ENCODE peak calls at places on chromosome 14, in nine cellular contexts. T is AG20443; Q is Jurkat, Clone E6-1; A is Calu3; S is heart right ventricle; D is SIG-M5; I is effector memory CD4-positive, alpha-beta T cell; G is HT1080; R is occipital lobe. Y is an unnamed sample.

GRCh38 chr14:61477845-61478438 is 156.6 kb downstream of the PRKCH start:
- DNase-seq in T (no peak), I (peak; percentile 15), A (peak; percentile 84), R (no peak), S (peak; percentile 81), G (peak; percentile 75), Q (no peak), D (no peak), Y (peak; percentile 45)

GRCh38 chr14:99602788-99603415 is 1.1 kb downstream of the CCDC85C start:
- DNase-seq in A (no peak), D (no peak), R (no peak), I (no peak), G (no peak), Q (no peak), T (no peak), S (no peak), Y (no peak)

GRCh38 chr14:36522972-36523685 is 3.1 kb upstream of the NKX2-1 start:
- DNase-seq in A (no peak), R (no peak), D (no peak), S (no peak), T (no peak), Q (no peak), I (no peak), G (no peak), Y (no peak)

GRCh38 chr14:104641753-104642539 is 37.4 kb upstream of the TMEM179 start:
- DNase-seq in D (no peak), S (no peak), T (no peak), R (no peak), A (no peak), G (no peak), Q (no peak), I (no peak), Y (no peak)

GRCh38 chr14:81302613-81303012 is 81.9 kb upstream of the GTF2A1 start:
- DNase-seq in Q (peak; percentile 37), D (no peak), T (no peak), R (no peak), I (no peak), A (peak; percentile 22), S (no peak), G (no peak), Y (no peak)

GRCh38 chr14:87888136-87888999 is 104.6 kb downstream of the GALC start:
- DNase-seq in I (no peak), T (peak; percentile 47), D (no peak), R (no peak), S (peak; percentile 14), A (peak; percentile 11), Q (peak; percentile 21), G (peak; percentile 35), Y (no peak)

GRCh38 chr14:52875707-52876106 is 75.1 kb downstream of the FERMT2 start:
- DNase-seq in G (no peak), R (no peak), T (no peak), Q (no peak), D (no peak), S (no peak), A (no peak), I (no peak), Y (no peak)

GRCh38 chr14:64208261-64208660 is 85.9 kb downstream of the ESR2 start:
- DNase-seq in A (no peak), Q (no peak), R (no peak), I (no peak), G (no peak), S (no peak), D (no peak), T (no peak), Y (no peak)

GRCh38 chr14:50631408-50631821 is 36.7 kb downstream of the SAV1 start:
- DNase-seq in I (no peak), G (no peak), A (no peak), R (no peak), D (no peak), T (no peak), S (no peak), Q (no peak), Y (no peak)

GRCh38 chr14:53613404-53614253 is 343.0 kb downstream of the BMP4 start:
- DNase-seq in S (no peak), I (no peak), G (peak; percentile 68), T (no peak), D (no peak), Q (peak; percentile 75), A (peak; percentile 64), R (no peak), Y (peak; percentile 66)

GRCh38 chr14:22319526-22320352 is 269.3 kb downstream of the DAD1 start:
- DNase-seq in G (peak; percentile 48), R (peak; percentile 13), Q (no peak), T (peak; percentile 43), D (no peak), A (peak; percentile 71), S (no peak), I (no peak), Y (peak; percentile 7)

GRCh38 chr14:73833530-73834257 is 17.9 kb upstream of the PTGR2 start:
- DNase-seq in S (peak; percentile 40), G (peak; percentile 56), D (no peak), A (peak; percentile 8), I (no peak), R (no peak), Q (no peak), T (peak; percentile 50), Y (peak; percentile 79)

GRCh38 chr14:73829526-73830431 is 21.9 kb upstream of the PTGR2 start:
- DNase-seq in G (peak; percentile 83), Q (no peak), T (peak; percentile 72), I (peak; percentile 5), A (peak; percentile 50), D (no peak), R (no peak), S (no peak), Y (peak; percentile 43)

Y was measured in MG63.